ENCODE peak calls at places on chromosomes 1 and 21, in seven cellular contexts. P is stimulated activated CD8-positive, alpha-beta memory T cell treated with anti-CD3 and anti-CD28 coated beads, Interleukin-15, amount 100 ng/mL, for 1 hour; L is NCI-H1105; U is astrocyte of the hippocampus; G is HAP-1; K is kidney glomerular epithelial cell; B is activated T-helper 1 cell treated with anti-CD3 and anti-CD28 coated beads, Interleukin-2, amount 50 U/mL, for 16 hours. W is an unnamed sample.

GRCh38 chr1:31222176-31222575 is 17.5 kb downstream of the NKAIN1 start:
- DNase-seq in G (no peak), U (no peak), L (no peak), B (no peak), P (no peak), K (no peak), W (no peak)

GRCh38 chr21:38027901-38028300 is 111.6 kb upstream of the KCNJ6 start:
- DNase-seq in G (no peak), L (no peak), P (no peak), K (peak; percentile 81), U (peak; percentile 5), B (no peak), W (peak; percentile 90)

GRCh38 chr1:20603473-20604464 is 14.9 kb downstream of the CDA start:
- DNase-seq in U (peak; percentile 75), K (peak; percentile 66), B (no peak), G (no peak), P (no peak), L (no peak), W (peak; percentile 98)

GRCh38 chr21:38082936-38083335 is 166.7 kb upstream of the KCNJ6 start:
- DNase-seq in K (no peak), P (no peak), G (no peak), B (no peak), L (no peak), U (no peak), W (no peak)

GRCh38 chr1:38527373-38527966 is 332.1 kb downstream of the RRAGC start:
- DNase-seq in P (peak; percentile 10), L (no peak), B (no peak), G (no peak), U (no peak), K (no peak), W (peak; percentile 13)

GRCh38 chr1:45038661-45039364 is 26.8 kb downstream of the UROD start:
- DNase-seq in G (no peak), B (no peak), L (no peak), U (no peak), K (no peak), P (no peak), W (no peak)

GRCh38 chr1:172321429-172321828 is 99.1 kb upstream of the C1orf105 start:
- DNase-seq in B (no peak), G (no peak), P (no peak), L (no peak), K (no peak), U (peak; percentile 48), W (peak; percentile 68)

GRCh38 chr1:24929091-24929875 is 793 bp downstream of the RUNX3 start:
- DNase-seq in B (peak; percentile 24), K (no peak), P (no peak), G (peak; percentile 60), L (peak; percentile 37), U (peak; percentile 49), W (no peak)

GRCh38 chr1:215282557-215282956 is 200.0 kb downstream of the KCNK2 start:
- DNase-seq in P (no peak), U (no peak), B (no peak), G (no peak), K (peak; percentile 19), L (no peak), W (peak; percentile 62)

GRCh38 chr1:97243973-97244560 is 522.5 kb downstream of the PTBP2 start:
- DNase-seq in P (no peak), B (no peak), U (peak; percentile 31), G (no peak), L (no peak), K (no peak), W (peak; percentile 32)

GRCh38 chr1:9603307-9603706 is 14.6 kb downstream of the TMEM201 start:
- DNase-seq in B (no peak), G (no peak), L (no peak), U (no peak), K (no peak), P (no peak), W (no peak)

GRCh38 chr1:192235127-192235526 is 76.9 kb downstream of the RGS18 start:
- DNase-seq in U (no peak), P (no peak), G (no peak), L (no peak), B (no peak), K (no peak), W (no peak)

GRCh38 chr21:42653492-42654061 is at the start of gene PDE9A:
- DNase-seq in P (no peak), G (peak; percentile 62), L (peak; percentile 36), B (no peak), K (no peak), U (peak; percentile 56), W (no peak)

GRCh38 chr1:155086182-155086741 is 7.6 kb downstream of the EFNA3 start:
- DNase-seq in P (peak; percentile 70), G (peak; percentile 88), L (no peak), B (peak; percentile 75), K (no peak), U (peak; percentile 75), W (peak; percentile 60)

GRCh38 chr1:10430216-10431064 is at the start of gene CENPS:
- DNase-seq in P (peak; percentile 85), L (peak; percentile 88), K (peak; percentile 79), G (peak; percentile 92), U (peak; percentile 97), B (peak; percentile 80), W (peak; percentile 86)

GRCh38 chr1:26234644-26235384 is 814 bp downstream of the CEP85 start:
- DNase-seq in G (peak; percentile 46), U (peak; percentile 50), L (no peak), P (no peak), B (no peak), K (peak; percentile 14), W (peak; percentile 47)

GRCh38 chr1:14320518-14320917 is 278.0 kb upstream of the KAZN start:
- DNase-seq in P (no peak), L (no peak), K (no peak), G (no peak), B (no peak), U (peak; percentile 97), W (peak; percentile 97)

GRCh38 chr1:117051224-117052064 is 8.7 kb upstream of the TTF2 start:
- DNase-seq in L (no peak), B (no peak), P (no peak), G (no peak), U (no peak), K (no peak), W (peak; percentile 13)

GRCh38 chr1:220251272-220251671 is 21.0 kb downstream of the RAB3GAP2 start:
- DNase-seq in U (no peak), B (no peak), P (no peak), K (no peak), G (no peak), L (no peak), W (no peak)

GRCh38 chr1:236064674-236065508 is at the start of gene NID1:
- DNase-seq in K (no peak), L (no peak), P (no peak), B (no peak), U (peak; percentile 88), G (peak; percentile 89), W (peak; percentile 78)

GRCh38 chr1:17304155-17304826 is 3.7 kb upstream of the PADI4 start:
- DNase-seq in L (no peak), G (no peak), U (no peak), B (no peak), P (no peak), K (no peak), W (peak; percentile 77)

GRCh38 chr1:162902372-162902771 is 41.4 kb upstream of the CCDC190 start:
- DNase-seq in U (peak; percentile 33), K (no peak), L (no peak), P (no peak), B (no peak), G (no peak), W (peak; percentile 52)

GRCh38 chr1:115791816-115792215 is 23.3 kb upstream of the CASQ2 start:
- DNase-seq in G (no peak), K (no peak), U (no peak), L (no peak), P (no peak), B (no peak), W (no peak)

GRCh38 chr1:173914366-173914871 is 2.7 kb downstream of the SERPINC1 start:
- DNase-seq in K (no peak), L (no peak), B (no peak), U (no peak), G (peak; percentile 69), P (no peak), W (peak; percentile 32)

GRCh38 chr1:231357831-231358354 is 19.8 kb downstream of the SPRTN start:
- DNase-seq in G (peak; percentile 47), K (peak; percentile 78), B (no peak), P (no peak), L (peak; percentile 30), U (peak; percentile 75), W (peak; percentile 71)

W was measured in M059J.